ENCODE peak calls at places on chromosomes 13 and 19, in five cellular contexts. One of them, this sample, is unnamed.

GRCh38 chr13:26967119-26968038 is 204.2 kb downstream of the USP12 start:
- DNase-seq in colonic mucosa: no peak
- DNase-seq in HFF-Myc: peak; percentile 59
- DNase-seq in cardiac muscle cell: no peak
- DNase-seq in thyroid gland: no peak
- DNase-seq in this sample: no peak

GRCh38 chr13:32409561-32410440 is 18.1 kb downstream of the N4BP2L1 start:
- DNase-seq in HFF-Myc: no peak
- DNase-seq in cardiac muscle cell: peak; percentile 46
- DNase-seq in colonic mucosa: no peak
- DNase-seq in thyroid gland: peak; percentile 54
- DNase-seq in this sample: no peak

GRCh38 chr19:10417598-10418280 is 2.6 kb upstream of the PDE4A start:
- DNase-seq in HFF-Myc: no peak
- DNase-seq in thyroid gland: no peak
- DNase-seq in cardiac muscle cell: peak; percentile 44
- DNase-seq in colonic mucosa: no peak
- DNase-seq in this sample: no peak

GRCh38 chr19:50478901-50479715 is 2.5 kb upstream of the GARIN5A start:
- DNase-seq in thyroid gland: no peak
- DNase-seq in HFF-Myc: no peak
- DNase-seq in cardiac muscle cell: peak; percentile 64
- DNase-seq in colonic mucosa: no peak
- DNase-seq in this sample: peak; percentile 36

GRCh38 chr13:22848539-22849052 is 332.2 kb upstream of the SGCG start:
- DNase-seq in HFF-Myc: no peak
- DNase-seq in cardiac muscle cell: no peak
- DNase-seq in thyroid gland: no peak
- DNase-seq in colonic mucosa: peak; percentile 43
- DNase-seq in this sample: no peak

GRCh38 chr19:1173160-1173844 is 766 bp downstream of the SBNO2 start:
- DNase-seq in cardiac muscle cell: no peak
- DNase-seq in colonic mucosa: peak; percentile 52
- DNase-seq in HFF-Myc: no peak
- DNase-seq in thyroid gland: no peak
- DNase-seq in this sample: no peak

GRCh38 chr19:1606138-1606651 is 933 bp upstream of the UQCR11 start:
- DNase-seq in cardiac muscle cell: no peak
- DNase-seq in HFF-Myc: no peak
- DNase-seq in colonic mucosa: no peak
- DNase-seq in thyroid gland: no peak
- DNase-seq in this sample: no peak

GRCh38 chr13:94464771-94465170 is 14.7 kb downstream of the DCT start:
- DNase-seq in colonic mucosa: no peak
- DNase-seq in HFF-Myc: no peak
- DNase-seq in cardiac muscle cell: no peak
- DNase-seq in thyroid gland: no peak
- DNase-seq in this sample: no peak

GRCh38 chr19:50979758-50980157 is 4.0 kb downstream of the KLK7 start:
- DNase-seq in cardiac muscle cell: no peak
- DNase-seq in colonic mucosa: no peak
- DNase-seq in thyroid gland: no peak
- DNase-seq in HFF-Myc: no peak
- DNase-seq in this sample: no peak

GRCh38 chr19:29532956-29533355 is 7.2 kb downstream of the VSTM2B start:
- DNase-seq in HFF-Myc: no peak
- DNase-seq in thyroid gland: no peak
- DNase-seq in colonic mucosa: no peak
- DNase-seq in cardiac muscle cell: no peak
- DNase-seq in this sample: no peak

GRCh38 chr13:91058066-91058465 is 289.4 kb upstream of the MIR17HG start:
- DNase-seq in colonic mucosa: no peak
- DNase-seq in thyroid gland: no peak
- DNase-seq in HFF-Myc: no peak
- DNase-seq in cardiac muscle cell: peak; percentile 66
- DNase-seq in this sample: no peak

GRCh38 chr13:97502192-97502591 is 68.2 kb downstream of the RAP2A start:
- DNase-seq in colonic mucosa: no peak
- DNase-seq in HFF-Myc: no peak
- DNase-seq in cardiac muscle cell: no peak
- DNase-seq in thyroid gland: no peak
- DNase-seq in this sample: no peak

GRCh38 chr13:50576156-50576555 is 267.3 kb downstream of the DLEU7 start:
- DNase-seq in thyroid gland: peak; percentile 94
- DNase-seq in colonic mucosa: peak; percentile 80
- DNase-seq in HFF-Myc: no peak
- DNase-seq in cardiac muscle cell: no peak
- DNase-seq in this sample: no peak

GRCh38 chr19:2542341-2543069 is 66.6 kb downstream of the GADD45B start:
- DNase-seq in colonic mucosa: no peak
- DNase-seq in HFF-Myc: no peak
- DNase-seq in cardiac muscle cell: peak; percentile 27
- DNase-seq in thyroid gland: no peak
- DNase-seq in this sample: no peak

GRCh38 chr13:24097064-24097463 is 63.5 kb upstream of the SPATA13 start:
- DNase-seq in cardiac muscle cell: no peak
- DNase-seq in thyroid gland: no peak
- DNase-seq in colonic mucosa: no peak
- DNase-seq in HFF-Myc: no peak
- DNase-seq in this sample: peak; percentile 7

GRCh38 chr19:15672580-15673175 is at the start of gene CYP4F12:
- DNase-seq in colonic mucosa: peak; percentile 97
- DNase-seq in cardiac muscle cell: no peak
- DNase-seq in thyroid gland: peak; percentile 32
- DNase-seq in HFF-Myc: no peak
- DNase-seq in this sample: peak; percentile 86

GRCh38 chr19:30118221-30118620 is 176.2 kb downstream of the URI1 start:
- DNase-seq in thyroid gland: no peak
- DNase-seq in HFF-Myc: no peak
- DNase-seq in cardiac muscle cell: no peak
- DNase-seq in colonic mucosa: no peak
- DNase-seq in this sample: no peak

GRCh38 chr19:56841194-56841546 is 644 bp upstream of the PEG3 start:
- DNase-seq in colonic mucosa: no peak
- DNase-seq in cardiac muscle cell: no peak
- DNase-seq in HFF-Myc: no peak
- DNase-seq in thyroid gland: no peak
- DNase-seq in this sample: no peak

GRCh38 chr13:28805193-28805819 is 14.8 kb upstream of the MTUS2 start:
- DNase-seq in thyroid gland: peak; percentile 46
- DNase-seq in cardiac muscle cell: peak; percentile 12
- DNase-seq in HFF-Myc: no peak
- DNase-seq in colonic mucosa: peak; percentile 24
- DNase-seq in this sample: peak; percentile 13

GRCh38 chr13:21683034-21683733 is 12.3 kb downstream of the FGF9 start:
- DNase-seq in colonic mucosa: no peak
- DNase-seq in HFF-Myc: no peak
- DNase-seq in cardiac muscle cell: no peak
- DNase-seq in thyroid gland: no peak
- DNase-seq in this sample: no peak

GRCh38 chr19:10747271-10747670 is 29.4 kb downstream of the DNM2 start:
- DNase-seq in cardiac muscle cell: no peak
- DNase-seq in thyroid gland: no peak
- DNase-seq in colonic mucosa: peak; percentile 90
- DNase-seq in HFF-Myc: no peak
- DNase-seq in this sample: no peak

GRCh38 chr13:70856706-70857105 is 748.5 kb upstream of the KLHL1 start:
- DNase-seq in cardiac muscle cell: no peak
- DNase-seq in HFF-Myc: no peak
- DNase-seq in thyroid gland: no peak
- DNase-seq in colonic mucosa: peak; percentile 30
- DNase-seq in this sample: peak; percentile 4

GRCh38 chr13:66994498-66995365 is 235.4 kb downstream of the PCDH9 start:
- DNase-seq in cardiac muscle cell: no peak
- DNase-seq in colonic mucosa: no peak
- DNase-seq in HFF-Myc: no peak
- DNase-seq in thyroid gland: no peak
- DNase-seq in this sample: no peak

GRCh38 chr13:66992183-66992582 is 238.0 kb downstream of the PCDH9 start:
- DNase-seq in HFF-Myc: no peak
- DNase-seq in thyroid gland: no peak
- DNase-seq in cardiac muscle cell: peak; percentile 2
- DNase-seq in colonic mucosa: no peak
- DNase-seq in this sample: peak; percentile 4

GRCh38 chr13:66992683-66993082 is 237.5 kb downstream of the PCDH9 start:
- DNase-seq in thyroid gland: no peak
- DNase-seq in colonic mucosa: no peak
- DNase-seq in HFF-Myc: no peak
- DNase-seq in cardiac muscle cell: no peak
- DNase-seq in this sample: no peak

GRCh38 chr13:66995366-66995663 is 234.8 kb downstream of the PCDH9 start:
- DNase-seq in cardiac muscle cell: no peak
- DNase-seq in colonic mucosa: no peak
- DNase-seq in thyroid gland: no peak
- DNase-seq in HFF-Myc: no peak
- DNase-seq in this sample: no peak

GRCh38 chr13:66994097-66994496 is 236.0 kb downstream of the PCDH9 start:
- DNase-seq in HFF-Myc: no peak
- DNase-seq in cardiac muscle cell: peak; percentile 82
- DNase-seq in colonic mucosa: peak; percentile 39
- DNase-seq in thyroid gland: peak; percentile 79
- DNase-seq in this sample: no peak
- TF ChIP-seq CTCF in HFF-Myc: peak; percentile 20
- TF ChIP-seq CTCF in cardiac muscle cell: peak; percentile 81
- TF ChIP-seq CTCF in colonic mucosa: no peak
- TF ChIP-seq CTCF in thyroid gland: peak; percentile 50
- TF ChIP-seq CTCF in this sample: no peak

GRCh38 chr19:16836906-16837362 is 7.7 kb downstream of the SIN3B start:
- DNase-seq in thyroid gland: no peak
- DNase-seq in cardiac muscle cell: no peak
- DNase-seq in colonic mucosa: no peak
- DNase-seq in HFF-Myc: no peak
- DNase-seq in this sample: no peak

GRCh38 chr19:16841391-16841926 is 12.3 kb downstream of the SIN3B start:
- DNase-seq in cardiac muscle cell: peak; percentile 58
- DNase-seq in thyroid gland: no peak
- DNase-seq in HFF-Myc: no peak
- DNase-seq in colonic mucosa: no peak
- DNase-seq in this sample: no peak

GRCh38 chr19:16831531-16831930 is 2.3 kb downstream of the SIN3B start:
- DNase-seq in thyroid gland: no peak
- DNase-seq in cardiac muscle cell: no peak
- DNase-seq in HFF-Myc: no peak
- DNase-seq in colonic mucosa: no peak
- DNase-seq in this sample: no peak

GRCh38 chr19:16834747-16835146 is 5.5 kb downstream of the SIN3B start:
- DNase-seq in HFF-Myc: no peak
- DNase-seq in thyroid gland: no peak
- DNase-seq in colonic mucosa: no peak
- DNase-seq in cardiac muscle cell: no peak
- DNase-seq in this sample: no peak

GRCh38 chr19:16836115-16836905 is 7.1 kb downstream of the SIN3B start:
- DNase-seq in HFF-Myc: no peak
- DNase-seq in thyroid gland: no peak
- DNase-seq in cardiac muscle cell: no peak
- DNase-seq in colonic mucosa: no peak
- DNase-seq in this sample: no peak
- TF ChIP-seq CTCF in HFF-Myc: peak; percentile 33
- TF ChIP-seq CTCF in thyroid gland: no peak
- TF ChIP-seq CTCF in cardiac muscle cell: peak; percentile 19
- TF ChIP-seq CTCF in colonic mucosa: no peak
- TF ChIP-seq CTCF in this sample: no peak

GRCh38 chr13:41499452-41499851 is 42.1 kb downstream of the RGCC start:
- DNase-seq in HFF-Myc: no peak
- DNase-seq in colonic mucosa: no peak
- DNase-seq in cardiac muscle cell: no peak
- DNase-seq in thyroid gland: no peak
- DNase-seq in this sample: no peak

GRCh38 chr13:41502676-41503075 is 45.3 kb downstream of the RGCC start:
- DNase-seq in colonic mucosa: no peak
- DNase-seq in HFF-Myc: no peak
- DNase-seq in cardiac muscle cell: no peak
- DNase-seq in thyroid gland: no peak
- DNase-seq in this sample: no peak

GRCh38 chr13:41501281-41501680 is 43.9 kb downstream of the RGCC start:
- DNase-seq in cardiac muscle cell: no peak
- DNase-seq in HFF-Myc: no peak
- DNase-seq in colonic mucosa: no peak
- DNase-seq in thyroid gland: no peak
- DNase-seq in this sample: no peak

GRCh38 chr13:41502021-41502420 is 44.7 kb downstream of the RGCC start:
- DNase-seq in cardiac muscle cell: no peak
- DNase-seq in colonic mucosa: no peak
- DNase-seq in thyroid gland: no peak
- DNase-seq in HFF-Myc: no peak
- DNase-seq in this sample: no peak

DNA sequence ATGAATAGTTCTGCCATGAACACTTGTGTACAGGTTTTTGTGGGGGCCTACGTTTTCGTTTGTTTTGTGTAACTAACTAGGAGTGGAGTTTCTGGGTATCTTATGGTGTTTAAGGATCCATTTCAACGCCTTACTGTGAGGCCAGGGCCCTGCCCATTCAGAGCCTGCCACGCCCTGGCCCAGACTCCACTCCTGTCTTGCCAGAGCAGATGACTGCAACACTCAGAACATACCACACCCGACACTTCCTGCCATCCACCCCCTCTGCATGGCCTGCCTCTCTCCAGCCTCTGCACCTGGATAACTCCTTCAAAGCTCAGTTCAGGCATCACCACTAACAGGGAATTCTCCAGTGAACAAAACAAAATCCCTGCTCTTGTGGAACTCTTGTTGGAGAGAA is 43.2 kb downstream of the RGCC start:
- DNase-seq in HFF-Myc: no peak
- DNase-seq in cardiac muscle cell: no peak
- DNase-seq in colonic mucosa: no peak
- DNase-seq in thyroid gland: no peak
- DNase-seq in this sample: no peak
- TF ChIP-seq CTCF in HFF-Myc: no peak
- TF ChIP-seq CTCF in cardiac muscle cell: no peak
- TF ChIP-seq CTCF in colonic mucosa: no peak
- TF ChIP-seq CTCF in thyroid gland: no peak
- TF ChIP-seq CTCF in this sample: no peak

GRCh38 chr19:19034204-19034624 is 811 bp downstream of the ARMC6 start:
- DNase-seq in HFF-Myc: peak; percentile 46
- DNase-seq in thyroid gland: peak; percentile 55
- DNase-seq in colonic mucosa: peak; percentile 84
- DNase-seq in cardiac muscle cell: peak; percentile 70
- DNase-seq in this sample: peak; percentile 69

GRCh38 chr19:19028526-19028925 is 4.8 kb downstream of the SUGP2 start:
- DNase-seq in HFF-Myc: no peak
- DNase-seq in colonic mucosa: no peak
- DNase-seq in cardiac muscle cell: no peak
- DNase-seq in thyroid gland: no peak
- DNase-seq in this sample: no peak

GRCh38 chr19:19033176-19033425 is 216 bp downstream of the SUGP2 start:
- DNase-seq in HFF-Myc: no peak
- DNase-seq in colonic mucosa: no peak
- DNase-seq in thyroid gland: no peak
- DNase-seq in cardiac muscle cell: no peak
- DNase-seq in this sample: no peak

GRCh38 chr19:19033426-19034203 is at the start of the genes ARMC6 and SUGP2:
- DNase-seq in cardiac muscle cell: peak; percentile 93
- DNase-seq in HFF-Myc: peak; percentile 66
- DNase-seq in colonic mucosa: peak; percentile 90
- DNase-seq in thyroid gland: peak; percentile 82
- DNase-seq in this sample: peak; percentile 80

GRCh38 chr19:19032420-19033175 is 719 bp downstream of the SUGP2 start:
- DNase-seq in HFF-Myc: peak; percentile 77
- DNase-seq in colonic mucosa: peak; percentile 78
- DNase-seq in thyroid gland: peak; percentile 95
- DNase-seq in cardiac muscle cell: peak; percentile 96
- DNase-seq in this sample: no peak
- TF ChIP-seq CTCF in HFF-Myc: no peak
- TF ChIP-seq CTCF in colonic mucosa: no peak
- TF ChIP-seq CTCF in thyroid gland: no peak
- TF ChIP-seq CTCF in cardiac muscle cell: no peak
- TF ChIP-seq CTCF in this sample: no peak

This sample was measured in Calu3.